ENCODE peak calls at places on chromosomes 3 and 15, in six cellular contexts. One of them, this sample, is unnamed.

GRCh38 chr3:55189359-55189801 is 261.5 kb upstream of the LRTM1 start:
- DNase-seq in left colon: no peak
- DNase-seq in DMS79 treated with DMSO at 0.1 percent for 48 hours: no peak
- DNase-seq in posterior cingulate gyrus: no peak
- DNase-seq in stimulated activated naive CD4-positive, alpha-beta T cell: no peak
- DNase-seq in astrocyte of the spinal cord: peak
- DNase-seq in this sample: no peak

GRCh38 chr3:105526349-105527111 is 159.8 kb downstream of the ALCAM start:
- DNase-seq in left colon: no peak
- DNase-seq in DMS79 treated with DMSO at 0.1 percent for 48 hours: no peak
- DNase-seq in posterior cingulate gyrus: no peak
- DNase-seq in stimulated activated naive CD4-positive, alpha-beta T cell: no peak
- DNase-seq in astrocyte of the spinal cord: peak
- DNase-seq in this sample: peak

GRCh38 chr3:4838621-4839022 is 140.6 kb upstream of the BHLHE40 start:
- DNase-seq in left colon: no peak
- DNase-seq in DMS79 treated with DMSO at 0.1 percent for 48 hours: no peak
- DNase-seq in posterior cingulate gyrus: no peak
- DNase-seq in stimulated activated naive CD4-positive, alpha-beta T cell: no peak
- DNase-seq in astrocyte of the spinal cord: no peak
- DNase-seq in this sample: no peak

GRCh38 chr3:106457278-106458210 is 588.7 kb upstream of the CBLB start:
- DNase-seq in left colon: no peak
- DNase-seq in DMS79 treated with DMSO at 0.1 percent for 48 hours: no peak
- DNase-seq in posterior cingulate gyrus: peak
- DNase-seq in stimulated activated naive CD4-positive, alpha-beta T cell: no peak
- DNase-seq in astrocyte of the spinal cord: peak
- DNase-seq in this sample: peak

GRCh38 chr3:126746395-126747177 is 42.5 kb downstream of the CHCHD6 start:
- DNase-seq in left colon: no peak
- DNase-seq in DMS79 treated with DMSO at 0.1 percent for 48 hours: peak
- DNase-seq in posterior cingulate gyrus: no peak
- DNase-seq in stimulated activated naive CD4-positive, alpha-beta T cell: no peak
- DNase-seq in astrocyte of the spinal cord: peak
- DNase-seq in this sample: no peak

GRCh38 chr3:126487151-126487771 is 11.6 kb upstream of the ZXDC start:
- DNase-seq in left colon: no peak
- DNase-seq in DMS79 treated with DMSO at 0.1 percent for 48 hours: no peak
- DNase-seq in posterior cingulate gyrus: no peak
- DNase-seq in stimulated activated naive CD4-positive, alpha-beta T cell: no peak
- DNase-seq in astrocyte of the spinal cord: no peak
- DNase-seq in this sample: no peak

GRCh38 chr3:139538733-139539132 is 809 bp downstream of the RBP1 start:
- DNase-seq in left colon: peak
- DNase-seq in DMS79 treated with DMSO at 0.1 percent for 48 hours: peak
- DNase-seq in posterior cingulate gyrus: no peak
- DNase-seq in stimulated activated naive CD4-positive, alpha-beta T cell: no peak
- DNase-seq in astrocyte of the spinal cord: peak
- DNase-seq in this sample: no peak

GRCh38 chr3:30659270-30660127 is 53.1 kb downstream of the TGFBR2 start:
- DNase-seq in left colon: no peak
- DNase-seq in DMS79 treated with DMSO at 0.1 percent for 48 hours: no peak
- DNase-seq in posterior cingulate gyrus: no peak
- DNase-seq in stimulated activated naive CD4-positive, alpha-beta T cell: no peak
- DNase-seq in astrocyte of the spinal cord: peak
- DNase-seq in this sample: no peak

GRCh38 chr15:85581495-85581894 is 201.1 kb downstream of the AKAP13 start:
- DNase-seq in left colon: peak
- DNase-seq in DMS79 treated with DMSO at 0.1 percent for 48 hours: no peak
- DNase-seq in posterior cingulate gyrus: no peak
- DNase-seq in stimulated activated naive CD4-positive, alpha-beta T cell: peak
- DNase-seq in astrocyte of the spinal cord: no peak
- DNase-seq in this sample: no peak

GRCh38 chr15:90300988-90301715 is 35.7 kb downstream of the NGRN start:
- DNase-seq in left colon: peak
- DNase-seq in DMS79 treated with DMSO at 0.1 percent for 48 hours: no peak
- DNase-seq in posterior cingulate gyrus: no peak
- DNase-seq in stimulated activated naive CD4-positive, alpha-beta T cell: peak
- DNase-seq in astrocyte of the spinal cord: peak
- DNase-seq in this sample: peak

GRCh38 chr3:163779396-163780344 is 1298.6 kb downstream of the SI start:
- DNase-seq in left colon: no peak
- DNase-seq in DMS79 treated with DMSO at 0.1 percent for 48 hours: no peak
- DNase-seq in posterior cingulate gyrus: no peak
- DNase-seq in stimulated activated naive CD4-positive, alpha-beta T cell: no peak
- DNase-seq in astrocyte of the spinal cord: no peak
- DNase-seq in this sample: no peak

GRCh38 chr3:128226186-128226725 is 73.0 kb downstream of the EEFSEC start:
- DNase-seq in left colon: no peak
- DNase-seq in DMS79 treated with DMSO at 0.1 percent for 48 hours: no peak
- DNase-seq in posterior cingulate gyrus: no peak
- DNase-seq in stimulated activated naive CD4-positive, alpha-beta T cell: no peak
- DNase-seq in astrocyte of the spinal cord: no peak
- DNase-seq in this sample: no peak

GRCh38 chr3:171363211-171363610 is 97.0 kb downstream of the TNIK start:
- DNase-seq in left colon: no peak
- DNase-seq in DMS79 treated with DMSO at 0.1 percent for 48 hours: no peak
- DNase-seq in posterior cingulate gyrus: no peak
- DNase-seq in stimulated activated naive CD4-positive, alpha-beta T cell: no peak
- DNase-seq in astrocyte of the spinal cord: no peak
- DNase-seq in this sample: no peak

GRCh38 chr3:10419637-10420232 is 85.7 kb downstream of the ATP2B2 start:
- DNase-seq in left colon: no peak
- DNase-seq in DMS79 treated with DMSO at 0.1 percent for 48 hours: no peak
- DNase-seq in posterior cingulate gyrus: no peak
- DNase-seq in stimulated activated naive CD4-positive, alpha-beta T cell: no peak
- DNase-seq in astrocyte of the spinal cord: no peak
- DNase-seq in this sample: no peak

GRCh38 chr3:190941694-190942280 is 79.3 kb upstream of the GMNC start:
- DNase-seq in left colon: no peak
- DNase-seq in DMS79 treated with DMSO at 0.1 percent for 48 hours: no peak
- DNase-seq in posterior cingulate gyrus: no peak
- DNase-seq in stimulated activated naive CD4-positive, alpha-beta T cell: no peak
- DNase-seq in astrocyte of the spinal cord: no peak
- DNase-seq in this sample: no peak

GRCh38 chr3:147200545-147200944 is 205.8 kb downstream of the ZIC4 start:
- DNase-seq in left colon: no peak
- DNase-seq in DMS79 treated with DMSO at 0.1 percent for 48 hours: no peak
- DNase-seq in posterior cingulate gyrus: no peak
- DNase-seq in stimulated activated naive CD4-positive, alpha-beta T cell: no peak
- DNase-seq in astrocyte of the spinal cord: peak
- DNase-seq in this sample: no peak

GRCh38 chr3:13709706-13710105 is 160.8 kb downstream of the FBLN2 start:
- DNase-seq in left colon: no peak
- DNase-seq in DMS79 treated with DMSO at 0.1 percent for 48 hours: no peak
- DNase-seq in posterior cingulate gyrus: no peak
- DNase-seq in stimulated activated naive CD4-positive, alpha-beta T cell: no peak
- DNase-seq in astrocyte of the spinal cord: no peak
- DNase-seq in this sample: no peak

GRCh38 chr3:136042608-136043221 is 77.2 kb downstream of the PPP2R3A start:
- DNase-seq in left colon: no peak
- DNase-seq in DMS79 treated with DMSO at 0.1 percent for 48 hours: peak
- DNase-seq in posterior cingulate gyrus: no peak
- DNase-seq in stimulated activated naive CD4-positive, alpha-beta T cell: no peak
- DNase-seq in astrocyte of the spinal cord: peak
- DNase-seq in this sample: peak

GRCh38 chr3:49164983-49165720 is 979 bp downstream of the CCDC71 start:
- DNase-seq in left colon: no peak
- DNase-seq in DMS79 treated with DMSO at 0.1 percent for 48 hours: no peak
- DNase-seq in posterior cingulate gyrus: no peak
- DNase-seq in stimulated activated naive CD4-positive, alpha-beta T cell: no peak
- DNase-seq in astrocyte of the spinal cord: no peak
- DNase-seq in this sample: no peak

GRCh38 chr3:121482651-121483050 is 63.1 kb downstream of the POLQ start:
- DNase-seq in left colon: no peak
- DNase-seq in DMS79 treated with DMSO at 0.1 percent for 48 hours: no peak
- DNase-seq in posterior cingulate gyrus: no peak
- DNase-seq in stimulated activated naive CD4-positive, alpha-beta T cell: no peak
- DNase-seq in astrocyte of the spinal cord: peak
- DNase-seq in this sample: no peak

This sample was measured in NCI-H1436.